ENCODE peak calls at places on chromosomes 6 and 20, in ten cellular contexts. F is amygdala, V is left ventricle myocardium inferior, A is RPMI8226, C is natural killer cell, Z is HFF-Myc, T is A172, J is astrocyte of the hippocampus, G is IMR-90, D is esophagus squamous epithelium. I is an unnamed sample.

GRCh38 chr20:12837646-12838045 is 171.1 kb upstream of the SPTLC3 start:
- DNase-seq in D (no peak), F (no peak), A (no peak), T (no peak), C (no peak), Z (no peak), J (no peak), G (no peak), V (no peak), I (no peak)

GRCh38 chr20:57564951-57565642 is 4.2 kb downstream of the PCK1 start:
- DNase-seq in A (no peak), Z (no peak), J (no peak), T (no peak), G (no peak), C (no peak), V (no peak), F (no peak), D (no peak), I (no peak)

GRCh38 chr20:45223136-45223535 is 2.0 kb downstream of the SEMG2 start:
- DNase-seq in J (no peak), D (no peak), Z (no peak), G (no peak), V (no peak), A (no peak), T (no peak), F (no peak), C (no peak), I (no peak)

GRCh38 chr6:165774903-165775608 is 112.0 kb upstream of the PDE10A start:
- DNase-seq in Z (no peak), V (peak), C (no peak), F (no peak), J (peak), G (no peak), A (peak), T (peak), D (no peak), I (no peak)

GRCh38 chr6:36223706-36224105 is 27.2 kb downstream of the BRPF3 start:
- DNase-seq in T (no peak), G (peak), J (no peak), F (no peak), A (no peak), C (no peak), D (no peak), Z (no peak), V (no peak), I (no peak)

GRCh38 chr6:74066168-74066871 is 370.3 kb downstream of the CD109 start:
- DNase-seq in A (no peak), Z (no peak), F (no peak), D (no peak), V (no peak), G (peak), C (no peak), T (no peak), J (no peak), I (no peak)

GRCh38 chr6:33091957-33092356 is 16.2 kb downstream of the HLA-DPB1 start:
- DNase-seq in A (peak), T (no peak), C (peak), Z (no peak), G (no peak), V (no peak), F (no peak), J (no peak), D (no peak), I (peak)

GRCh38 chr6:92759195-92759594 is 660.2 kb downstream of the EPHA7 start:
- DNase-seq in C (no peak), A (no peak), F (no peak), G (no peak), V (no peak), J (no peak), Z (no peak), T (no peak), D (no peak), I (no peak)

GRCh38 chr6:44702292-44702691 is 314.8 kb downstream of the CDC5L start:
- DNase-seq in F (no peak), T (no peak), D (no peak), G (no peak), C (no peak), J (peak), A (no peak), V (no peak), Z (no peak), I (no peak)

GRCh38 chr20:57244221-57244585 is 22.2 kb downstream of the BMP7 start:
- DNase-seq in D (no peak), J (no peak), Z (no peak), G (no peak), F (no peak), V (no peak), C (no peak), A (no peak), T (no peak), I (no peak)

GRCh38 chr20:10848810-10849370 is 175.1 kb upstream of the JAG1 start:
- DNase-seq in T (peak), D (no peak), Z (peak), J (peak), C (no peak), F (no peak), V (peak), G (peak), A (no peak), I (no peak)

GRCh38 chr20:17965042-17965697 is 3.4 kb downstream of the SNX5 start:
- DNase-seq in T (no peak), G (no peak), J (no peak), C (no peak), F (no peak), A (no peak), D (no peak), V (no peak), Z (no peak), I (no peak)

GRCh38 chr6:26064619-26065257 is 22.5 kb upstream of the HFE start:
- DNase-seq in J (peak), F (no peak), Z (no peak), C (peak), V (no peak), A (peak), D (no peak), G (peak), T (peak), I (peak)

GRCh38 chr6:10529231-10529801 is 8.2 kb downstream of the GCNT2 start:
- DNase-seq in G (no peak), V (no peak), F (no peak), Z (no peak), A (no peak), D (no peak), T (peak), C (no peak), J (peak), I (no peak)

GRCh38 chr6:124881898-124882579 is 80.2 kb upstream of the RNF217 start:
- DNase-seq in V (peak), T (peak), J (no peak), F (no peak), A (peak), C (no peak), G (peak), D (no peak), Z (no peak), I (peak)

GRCh38 chr6:158611600-158612041 is 32.9 kb downstream of the DYNLT1 start:
- DNase-seq in G (no peak), V (no peak), J (no peak), A (no peak), D (no peak), F (no peak), C (no peak), T (no peak), Z (no peak), I (no peak)

I was measured in BE2C.